ENCODE peak calls at places on chromosomes 7 and 10, in five cellular contexts. P, N, I, A and W are unnamed samples.

GRCh38 chr7:135755351-135755753 is 6.7 kb upstream of the FAM180A start:
- DNase-seq in P (peak), N (no peak), I (peak), A (no peak), W (no peak)

GRCh38 chr7:132073920-132074589 is 502.2 kb downstream of the PLXNA4 start:
- DNase-seq in P (no peak), N (no peak), I (no peak), A (no peak), W (no peak)

GRCh38 chr7:45677311-45677900 is 103.2 kb downstream of the ADCY1 start:
- DNase-seq in P (no peak), N (no peak), I (no peak), A (no peak), W (no peak)

GRCh38 chr7:111788426-111788825 is 226.1 kb upstream of the IMMP2L start:
- DNase-seq in P (no peak), N (no peak), I (peak), A (no peak), W (no peak)

GRCh38 chr7:26237035-26237807 is 35.7 kb downstream of the CBX3 start:
- DNase-seq in P (no peak), N (no peak), I (no peak), A (no peak), W (no peak)

GRCh38 chr10:57218382-57218781 is 857.3 kb upstream of the ZWINT start:
- DNase-seq in P (no peak), N (no peak), I (no peak), A (no peak), W (no peak)

GRCh38 chr10:43395571-43396060 is 13.4 kb downstream of the HNRNPF start:
- DNase-seq in P (no peak), N (no peak), I (peak), A (no peak), W (no peak)

GRCh38 chr7:137687556-137688280 is 159.1 kb downstream of the DGKI start:
- DNase-seq in P (no peak), N (no peak), I (no peak), A (no peak), W (no peak)